ENCODE peak calls at places on chromosomes 6 and 20, in seven cellular contexts. Q is transverse colon, J is tibial artery, F is Daoy, I is EL, R is heart right ventricle, E is nucleus accumbens. Y is an unnamed sample.

GRCh38 chr6:149752600-149752999 is 3.1 kb downstream of the PCMT1 start:
- DNase-seq in Q (no peak), J (no peak), F (no peak), I (no peak), R (no peak), E (no peak), Y (no peak)

GRCh38 chr6:139588076-139588639 is 213.7 kb upstream of the CITED2 start:
- DNase-seq in Q (peak; percentile 71), J (no peak), F (peak; percentile 58), I (peak; percentile 77), R (no peak), E (no peak), Y (no peak)

GRCh38 chr6:63677282-63677681 is 41.7 kb downstream of the PHF3 start:
- DNase-seq in Q (no peak), J (no peak), F (no peak), I (peak; percentile 6), R (no peak), E (no peak), Y (no peak)

GRCh38 chr6:124679392-124679791 is 282.8 kb upstream of the RNF217 start:
- DNase-seq in Q (no peak), J (no peak), F (no peak), I (peak; percentile 46), R (no peak), E (no peak), Y (no peak)

GRCh38 chr6:105484238-105485161 is 81.6 kb upstream of the PREP start:
- DNase-seq in Q (no peak), J (no peak), F (peak; percentile 13), I (peak; percentile 71), R (no peak), E (no peak), Y (no peak)

GRCh38 chr6:77926198-77926752 is 273.4 kb downstream of the MEI4 start:
- DNase-seq in Q (no peak), J (no peak), F (no peak), I (peak; percentile 1), R (no peak), E (no peak), Y (no peak)

GRCh38 chr6:157269261-157269794 is 54.0 kb downstream of the TMEM242 start:
- DNase-seq in Q (peak; percentile 56), J (peak; percentile 85), F (peak; percentile 46), I (peak; percentile 16), R (peak; percentile 85), E (no peak), Y (no peak)

GRCh38 chr6:107318100-107318736 is 141.1 kb downstream of the PDSS2 start:
- DNase-seq in Q (peak; percentile 50), J (no peak), F (peak; percentile 49), I (peak; percentile 68), R (peak; percentile 20), E (no peak), Y (no peak)

GRCh38 chr6:56549014-56549413 is 93.7 kb downstream of the DST start:
- DNase-seq in Q (no peak), J (no peak), F (no peak), I (no peak), R (no peak), E (no peak), Y (no peak)

GRCh38 chr6:18096423-18096822 is 26.1 kb downstream of the NHLRC1 start:
- DNase-seq in Q (no peak), J (no peak), F (no peak), I (no peak), R (no peak), E (no peak), Y (no peak)

GRCh38 chr20:7437311-7437710 is 502.9 kb downstream of the HAO1 start:
- DNase-seq in Q (no peak), J (no peak), F (no peak), I (no peak), R (no peak), E (no peak), Y (no peak)

GRCh38 chr6:43436577-43437282 is 9.4 kb downstream of the ABCC10 start:
- DNase-seq in Q (no peak), J (no peak), F (peak; percentile 89), I (peak; percentile 79), R (no peak), E (no peak), Y (no peak)

GRCh38 chr6:133609404-133610270 is 279.3 kb upstream of the TCF21 start:
- DNase-seq in Q (no peak), J (no peak), F (peak; percentile 95), I (peak; percentile 99), R (no peak), E (no peak), Y (no peak)

GRCh38 chr6:145214570-145214969 is 520.8 kb downstream of the EPM2A start:
- DNase-seq in Q (no peak), J (no peak), F (peak; percentile 26), I (peak; percentile 55), R (no peak), E (no peak), Y (no peak)

GRCh38 chr20:19942611-19943010 is 74.6 kb upstream of the NAA20 start:
- DNase-seq in Q (no peak), J (no peak), F (no peak), I (no peak), R (no peak), E (no peak), Y (no peak)

GRCh38 chr6:146914563-146915483 is 289.4 kb upstream of the STXBP5 start:
- DNase-seq in Q (no peak), J (peak; percentile 64), F (peak; percentile 93), I (peak; percentile 95), R (no peak), E (no peak), Y (no peak)

GRCh38 chr20:17992224-17992637 is 23.4 kb downstream of the MGME1 start:
- DNase-seq in Q (no peak), J (no peak), F (no peak), I (no peak), R (no peak), E (no peak), Y (no peak)

GRCh38 chr6:168916576-168917207 is 337.0 kb downstream of the THBS2 start:
- DNase-seq in Q (no peak), J (no peak), F (no peak), I (no peak), R (no peak), E (no peak), Y (peak; percentile 3)

GRCh38 chr6:107811591-107812218 is 12.4 kb downstream of the SCML4 start:
- DNase-seq in Q (no peak), J (no peak), F (peak; percentile 56), I (peak; percentile 43), R (no peak), E (no peak), Y (no peak)

GRCh38 chr20:5510446-5510845 is 193.7 kb upstream of the PROKR2 start:
- DNase-seq in Q (no peak), J (no peak), F (no peak), I (no peak), R (no peak), E (no peak), Y (no peak)

GRCh38 chr20:4234128-4234527 is 218.8 kb upstream of the RNF24 start:
- DNase-seq in Q (no peak), J (peak; percentile 84), F (no peak), I (peak; percentile 69), R (no peak), E (no peak), Y (no peak)